ENCODE peak calls at places on chromosome 3, in seven cellular contexts. R, E, N, S, M, Q and Z are unnamed samples.

GRCh38 chr3:170109579-170110293 is 71.8 kb downstream of the PHC3 start:
- DNase-seq in N (no peak), S (no peak), M (no peak), R (no peak), Q (no peak), E (no peak), Z (no peak)

GRCh38 chr3:195221015-195221853 is 49.7 kb downstream of the XXYLT1 start:
- DNase-seq in E (no peak), R (no peak), M (no peak), S (peak; percentile 40), N (no peak), Q (no peak), Z (no peak)

GRCh38 chr3:27025718-27026117 is 343.5 kb downstream of the NEK10 start:
- DNase-seq in R (no peak), N (no peak), E (peak; percentile 21), Q (no peak), M (no peak), S (no peak), Z (no peak)

GRCh38 chr3:41715376-41715775 is 246.5 kb downstream of the ULK4 start:
- DNase-seq in Q (no peak), R (no peak), N (no peak), S (no peak), E (no peak), M (no peak), Z (no peak)

GRCh38 chr3:120637836-120638559 is 41.9 kb downstream of the NDUFB4 start:
- DNase-seq in S (no peak), N (no peak), R (no peak), Q (no peak), E (no peak), M (no peak), Z (no peak)

GRCh38 chr3:82800248-82800647 is 1038.8 kb upstream of the GBE1 start:
- DNase-seq in R (no peak), Q (no peak), N (no peak), S (no peak), M (no peak), E (no peak), Z (no peak)

GRCh38 chr3:7290062-7290825 is 429.3 kb downstream of the GRM7 start:
- DNase-seq in N (no peak), Q (no peak), E (no peak), R (no peak), M (no peak), S (no peak), Z (no peak)

GRCh38 chr3:135757421-135757820 is 208.1 kb upstream of the PPP2R3A start:
- DNase-seq in S (no peak), R (no peak), E (no peak), Q (no peak), M (no peak), N (no peak), Z (no peak)

GRCh38 chr3:10305331-10305902 is 12.7 kb upstream of the GHRL start:
- DNase-seq in Q (no peak), E (no peak), N (no peak), R (no peak), M (no peak), S (no peak), Z (no peak)

GRCh38 chr3:116256843-116257485 is 188.3 kb downstream of the LSAMP start:
- DNase-seq in M (no peak), N (no peak), Q (no peak), E (peak; percentile 26), R (no peak), S (no peak), Z (no peak)

GRCh38 chr3:10437995-10438901 is 67.1 kb downstream of the ATP2B2 start:
- DNase-seq in N (no peak), E (no peak), Q (no peak), S (peak; percentile 66), M (no peak), R (peak; percentile 79), Z (peak; percentile 6)

GRCh38 chr3:64539451-64540196 is 148.2 kb downstream of the ADAMTS9 start:
- DNase-seq in N (no peak), E (no peak), Q (no peak), M (no peak), S (peak; percentile 36), R (no peak), Z (peak; percentile 74)

GRCh38 chr3:12842469-12842868 is 1.1 kb upstream of the RPL32 start:
- DNase-seq in N (no peak), S (no peak), Q (no peak), E (no peak), M (no peak), R (no peak), Z (no peak)

GRCh38 chr3:145820175-145820574 is 340.8 kb downstream of the PLOD2 start:
- DNase-seq in M (no peak), S (no peak), E (no peak), N (no peak), Q (no peak), R (no peak), Z (no peak)

GRCh38 chr3:182487048-182487447 is 306.3 kb upstream of the ATP11B start:
- DNase-seq in S (no peak), Q (no peak), N (no peak), M (no peak), R (no peak), E (no peak), Z (no peak)

GRCh38 chr3:139202226-139202958 is 141.4 kb upstream of the MRPS22 start:
- DNase-seq in Q (no peak), E (peak; percentile 85), N (peak; percentile 54), S (no peak), M (peak; percentile 71), R (peak; percentile 75), Z (no peak)
- TF ChIP-seq CTCF in Q (no peak), E (peak; percentile 67), N (peak; percentile 45), S (no peak), M (no peak), R (peak; percentile 75), Z (no peak)

GRCh38 chr3:52534281-52535183 is 875 bp upstream of the NT5DC2 start:
- DNase-seq in E (peak; percentile 64), N (no peak), S (no peak), R (peak; percentile 49), Q (peak; percentile 30), M (peak; percentile 18), Z (peak; percentile 41)
- H3K4me3 ChIP-seq in E (peak overlapping the region; percentile 79), N (peak overlapping the region; percentile 23), S (peak overlapping the region; percentile 72), R (peak overlapping the region; percentile 57), Q (peak overlapping the region; percentile 64), M (peak overlapping the region; percentile 13), Z (peak overlapping the region; percentile 41)

GRCh38 chr3:14156201-14156600 is 22.2 kb downstream of the XPC start:
- DNase-seq in S (no peak), Q (no peak), N (no peak), R (no peak), M (no peak), E (no peak), Z (no peak)

GRCh38 chr3:14157951-14158350 is 20.4 kb downstream of the XPC start:
- DNase-seq in S (no peak), M (no peak), Q (no peak), N (no peak), R (no peak), E (no peak), Z (no peak)

GRCh38 chr3:14154895-14155432 is 23.4 kb downstream of the XPC start:
- DNase-seq in M (no peak), S (no peak), R (no peak), Q (no peak), N (no peak), E (no peak), Z (no peak)

GRCh38 chr3:14158370-14158769 is 20.0 kb downstream of the XPC start:
- DNase-seq in S (no peak), N (no peak), E (no peak), R (no peak), M (no peak), Q (no peak), Z (no peak)

GRCh38 chr3:14156843-14157561 is 21.4 kb downstream of the XPC start:
- DNase-seq in N (no peak), Q (no peak), S (no peak), R (no peak), E (no peak), M (no peak), Z (no peak)
- H3K27ac ChIP-seq in N (no peak overlapping the region), Q (no peak overlapping the region), S (peak overlapping the region; percentile 56), R (no peak overlapping the region), E (no peak overlapping the region), M (no peak overlapping the region), Z (no peak overlapping the region)

GRCh38 chr3:184042617-184043016 is 10.2 kb upstream of the HTR3C start:
- DNase-seq in R (no peak), M (no peak), E (no peak), S (no peak), Q (no peak), N (no peak), Z (no peak)

GRCh38 chr3:184037816-184038215 is 6.3 kb downstream of the HTR3D start:
- DNase-seq in R (no peak), N (peak; percentile 18), S (no peak), E (peak; percentile 49), M (no peak), Q (no peak), Z (no peak)

GRCh38 chr3:184039414-184039813 is 7.9 kb downstream of the HTR3D start:
- DNase-seq in Q (no peak), R (no peak), N (no peak), E (no peak), S (no peak), M (no peak), Z (no peak)

GRCh38 chr3:184040010-184040409 is 8.5 kb downstream of the HTR3D start:
- DNase-seq in E (peak; percentile 75), R (peak; percentile 41), N (peak; percentile 26), S (no peak), Q (peak; percentile 29), M (peak; percentile 11), Z (peak; percentile 33)
- TF ChIP-seq CTCF in E (peak; percentile 78), R (peak; percentile 66), N (peak; percentile 63), S (peak; percentile 37), Q (peak; percentile 8), M (no peak), Z (peak; percentile 41)

DNA sequence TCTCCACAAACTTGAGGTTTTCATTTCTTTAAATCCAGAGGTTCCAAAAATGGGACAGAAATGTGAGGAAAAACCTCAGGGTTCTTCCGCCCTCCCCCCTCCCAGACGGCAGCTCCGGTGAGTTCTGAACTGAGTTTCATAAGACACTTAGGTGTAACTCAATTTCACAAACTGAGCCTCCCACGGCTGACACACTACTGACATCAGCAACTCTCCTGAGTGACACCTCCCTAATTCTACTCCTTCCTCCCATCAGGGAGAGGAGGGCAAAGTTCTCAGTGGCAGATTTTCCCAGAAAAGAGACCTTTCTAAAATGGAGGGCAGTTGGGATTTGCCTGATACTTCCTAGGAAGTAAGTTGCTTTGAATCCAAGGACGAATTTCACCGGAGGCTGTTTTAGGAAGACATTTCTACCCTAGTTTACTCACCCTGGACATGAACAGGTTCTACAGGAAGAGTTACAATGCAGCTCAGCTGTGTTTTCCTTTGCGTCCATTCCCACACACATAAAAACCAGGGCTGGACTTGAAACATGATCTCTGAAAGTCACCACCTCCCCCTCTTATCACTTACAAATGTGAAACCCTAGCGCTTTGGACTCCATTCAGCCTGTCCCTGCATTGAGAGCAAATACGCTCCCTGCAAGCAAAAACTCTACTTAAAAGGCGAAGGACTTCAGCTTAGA is 78.1 kb upstream of the LMOD3 start:
- DNase-seq in N (no peak), M (peak; percentile 46), Q (peak; percentile 73), S (no peak), E (peak; percentile 62), R (peak; percentile 20), Z (peak; percentile 68)
- H3K4me3 ChIP-seq in N (no peak overlapping the region), M (peak overlapping the region; percentile 10), Q (peak overlapping the region; percentile 45), S (peak overlapping the region; percentile 62), E (peak overlapping the region; percentile 0), R (no peak overlapping the region), Z (peak overlapping the region; percentile 6)